ENCODE peak calls at places on chromosomes 16 and 17, in four cellular contexts. M is breast epithelium, S is NCI-H1092 treated with DMSO at 0.1 percent for 48 hours, O is NCI-H1694. W is an unnamed sample.

GRCh38 chr17:75289832-75290337 is 652 bp upstream of the SLC25A19 start:
- DNase-seq in S (peak; percentile 20), M (no peak), O (no peak), W (peak; percentile 91)

GRCh38 chr17:74641224-74641948 is 17.8 kb upstream of the CD300E start:
- DNase-seq in S (no peak), M (no peak), O (no peak), W (no peak)

GRCh38 chr17:47720754-47721533 is 12.1 kb upstream of the TBX21 start:
- DNase-seq in O (no peak), S (no peak), M (peak; percentile 58), W (no peak)

GRCh38 chr16:73050115-73051099 is 2.5 kb upstream of the ZFHX3 start:
- DNase-seq in M (no peak), O (no peak), S (peak; percentile 84), W (no peak)

GRCh38 chr17:50180066-50180465 is 14.3 kb downstream of the SGCA start:
- DNase-seq in O (no peak), S (no peak), M (no peak), W (no peak)

GRCh38 chr16:57187508-57187854 is 1.4 kb downstream of the RSPRY1 start:
- DNase-seq in O (no peak), M (no peak), S (no peak), W (no peak)

GRCh38 chr16:17070882-17071592 is 399.7 kb downstream of the XYLT1 start:
- DNase-seq in O (peak; percentile 30), S (peak; percentile 84), M (no peak), W (no peak)

GRCh38 chr17:57783338-57783742 is 38.2 kb upstream of the CCDC182 start:
- DNase-seq in S (peak; percentile 58), M (peak; percentile 73), O (peak; percentile 91), W (no peak)

GRCh38 chr17:10126554-10127493 is 71.6 kb downstream of the GAS7 start:
- DNase-seq in O (no peak), S (no peak), M (no peak), W (no peak)

GRCh38 chr17:66341462-66341861 is 39.0 kb downstream of the PRKCA start:
- DNase-seq in S (no peak), M (no peak), O (no peak), W (no peak)

GRCh38 chr16:14501331-14502255 is 128.5 kb downstream of the PARN start:
- DNase-seq in S (peak; percentile 88), M (peak; percentile 82), O (peak; percentile 77), W (peak; percentile 87)

GRCh38 chr17:44987194-44987882 is 19.2 kb upstream of the C1QL1 start:
- DNase-seq in M (no peak), O (no peak), S (no peak), W (no peak)

GRCh38 chr16:87107221-87107620 is 210.0 kb downstream of the C16orf95 start:
- DNase-seq in S (no peak), O (no peak), M (no peak), W (peak; percentile 12)

GRCh38 chr17:73099504-73099903 is 7.0 kb upstream of the SLC39A11 start:
- DNase-seq in S (no peak), M (no peak), O (no peak), W (peak; percentile 79)

GRCh38 chr16:57676624-57677085 is 8.5 kb downstream of the ADGRG3 start:
- DNase-seq in S (no peak), O (no peak), M (no peak), W (no peak)

W was measured in lower leg skin.